ENCODE peak calls at places on chromosomes 12 and 14, in four cellular contexts. J is neural crest cell, K is lower leg skin, Y is Caco-2. M is an unnamed sample.

GRCh38 chr12:40263616-40264409 is 39.0 kb downstream of the LRRK2 start:
- DNase-seq in J (no peak), Y (no peak), K (no peak), M (no peak)

GRCh38 chr12:22318122-22318737 is 16.3 kb downstream of the ST8SIA1 start:
- DNase-seq in Y (no peak), J (no peak), K (no peak), M (no peak)

GRCh38 chr12:122096014-122096413 is 17.5 kb downstream of the MLXIP start:
- DNase-seq in Y (no peak), J (no peak), K (no peak), M (no peak)

GRCh38 chr14:59482471-59483331 is 1.5 kb downstream of the L3HYPDH start:
- DNase-seq in J (no peak), K (no peak), Y (no peak), M (no peak)

GRCh38 chr12:50110127-50110761 is 1.8 kb upstream of the COX14 start:
- DNase-seq in K (no peak), Y (peak), J (no peak), M (no peak)

GRCh38 chr12:96400631-96401060 is 407 bp upstream of the CDK17 start:
- DNase-seq in J (no peak), Y (no peak), K (no peak), M (no peak)

GRCh38 chr14:31025335-31026075 is at the start of gene AP4S1:
- DNase-seq in Y (peak), K (peak), J (peak), M (no peak)

GRCh38 chr12:68675098-68675842 is 11.5 kb upstream of the NUP107 start:
- DNase-seq in Y (no peak), K (no peak), J (no peak), M (no peak)

GRCh38 chr12:65649126-65649525 is 175.2 kb upstream of the HMGA2 start:
- DNase-seq in J (no peak), Y (no peak), K (peak), M (no peak)

GRCh38 chr14:68464716-68465115 is 328.2 kb downstream of the ZFP36L1 start:
- DNase-seq in K (no peak), Y (no peak), J (no peak), M (no peak)

GRCh38 chr14:106622200-106622745 is 1095.9 kb downstream of the TMEM121 start:
- DNase-seq in J (no peak), Y (no peak), K (no peak), M (no peak)

GRCh38 chr12:88235183-88235833 is 93.2 kb downstream of the TMTC3 start:
- DNase-seq in J (no peak), Y (no peak), K (no peak), M (no peak)

GRCh38 chr12:4267904-4268548 is 5.5 kb upstream of the CCND2 start:
- DNase-seq in K (no peak), Y (no peak), J (no peak), M (no peak)

GRCh38 chr12:52878507-52879393 is 26.1 kb downstream of the KRT8 start:
- DNase-seq in Y (no peak), K (no peak), J (no peak), M (no peak)

GRCh38 chr14:105864651-105865265 is 338.4 kb downstream of the TMEM121 start:
- DNase-seq in K (no peak), Y (no peak), J (no peak), M (peak)

GRCh38 chr12:125110641-125111360 is 45.6 kb downstream of the AACS start:
- DNase-seq in Y (no peak), J (no peak), K (no peak), M (no peak)

GRCh38 chr12:98399532-98399931 is 115.9 kb upstream of the TMPO start:
- DNase-seq in K (no peak), Y (peak), J (no peak), M (peak)

GRCh38 chr12:85504164-85504563 is 224.1 kb downstream of the ALX1 start:
- DNase-seq in Y (no peak), J (no peak), K (no peak), M (no peak)

GRCh38 chr12:46661161-46661845 is 164.5 kb downstream of the SLC38A4 start:
- DNase-seq in K (peak), Y (peak), J (no peak), M (no peak)

GRCh38 chr14:24259282-24260025 is 3.5 kb downstream of the TGM1 start:
- DNase-seq in K (no peak), J (no peak), Y (no peak), M (no peak)

GRCh38 chr14:84006643-84007137 is 1523.3 kb upstream of the FLRT2 start:
- DNase-seq in J (no peak), K (no peak), Y (no peak), M (no peak)

GRCh38 chr12:108691995-108692808 is 39.1 kb downstream of the CORO1C start:
- DNase-seq in J (peak), K (peak), Y (no peak), M (peak)

GRCh38 chr12:50246873-50247612 is 36.3 kb downstream of the LIMA1 start:
- DNase-seq in J (no peak), Y (no peak), K (peak), M (no peak)

GRCh38 chr12:31651893-31652521 is 7.5 kb upstream of the ETFBKMT start:
- DNase-seq in J (no peak), Y (no peak), K (no peak), M (no peak)

GRCh38 chr14:94748667-94749347 is 21.1 kb downstream of the GSC start:
- DNase-seq in J (peak), K (no peak), Y (peak), M (no peak)

GRCh38 chr14:64806202-64806861 is 73.4 kb downstream of the SPTB start:
- DNase-seq in Y (no peak), J (no peak), K (no peak), M (no peak)

GRCh38 chr14:92914087-92914656 is 8.8 kb upstream of the CHGA start:
- DNase-seq in K (no peak), Y (peak), J (peak), M (no peak)

GRCh38 chr14:73943083-73943482 is 6.8 kb downstream of the FAM161B start:
- DNase-seq in J (no peak), Y (no peak), K (peak), M (peak)

GRCh38 chr12:131636940-131637750 is 73.7 kb upstream of the SFSWAP start:
- DNase-seq in K (no peak), J (no peak), Y (no peak), M (no peak)

GRCh38 chr12:17818931-17819330 is 271.1 kb downstream of the RERGL start:
- DNase-seq in J (no peak), K (no peak), Y (no peak), M (no peak)

GRCh38 chr14:61562321-61563161 is 132.8 kb upstream of the HIF1A start:
- DNase-seq in J (no peak), K (no peak), Y (no peak), M (peak)

GRCh38 chr12:89589753-89590152 is 63.9 kb upstream of the POC1B start:
- DNase-seq in K (no peak), J (no peak), Y (no peak), M (no peak)

GRCh38 chr12:123200414-123200813 is 32.5 kb downstream of the MPHOSPH9 start:
- DNase-seq in K (no peak), Y (no peak), J (no peak), M (no peak)

GRCh38 chr14:72615511-72616121 is 278.3 kb downstream of the DPF3 start:
- DNase-seq in J (no peak), Y (no peak), K (peak), M (no peak)

GRCh38 chr12:122460641-122461040 is 38.2 kb upstream of the CLIP1 start:
- DNase-seq in Y (no peak), J (no peak), K (no peak), M (no peak)

GRCh38 chr12:113088971-113089756 is 32.6 kb downstream of the DTX1 start:
- DNase-seq in K (no peak), Y (no peak), J (no peak), M (no peak)

GRCh38 chr14:99525699-99526080 is 44.5 kb downstream of the CCNK start:
- DNase-seq in K (no peak), Y (no peak), J (no peak), M (no peak)

GRCh38 chr12:63040526-63041220 is 105.7 kb upstream of the PPM1H start:
- DNase-seq in J (no peak), Y (no peak), K (no peak), M (no peak)

GRCh38 chr12:54759751-54760150 is 94.6 kb upstream of the MUCL1 start:
- DNase-seq in K (no peak), Y (peak), J (peak), M (no peak)
- TF ChIP-seq CTCF in K (no peak), Y (peak), J (peak), M (peak)

DNA sequence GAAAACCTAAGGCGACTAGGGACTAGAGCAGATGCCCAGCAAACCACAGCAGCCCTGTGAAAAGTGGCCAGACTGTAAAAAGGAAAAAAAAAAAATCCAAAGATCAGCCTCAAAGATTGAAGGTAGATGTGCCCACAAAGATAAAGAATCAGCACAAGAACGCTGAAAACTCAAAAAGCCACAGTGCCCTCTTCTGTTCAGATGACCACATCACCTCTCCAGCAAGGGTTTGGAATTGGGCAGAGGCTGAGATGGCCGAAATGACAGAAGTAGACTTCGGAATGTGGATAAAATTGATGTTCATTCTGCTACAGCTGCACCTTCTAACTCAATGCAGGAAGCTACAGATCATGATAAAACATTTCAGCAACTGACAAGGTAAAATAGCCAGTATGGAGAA is 154.4 kb downstream of the GPHN start:
- DNase-seq in K (no peak), J (no peak), Y (peak), M (no peak)
- TF ChIP-seq CTCF in K (no peak), J (peak), Y (peak), M (no peak)

GRCh38 chr12:12070149-12070548 is 590 bp upstream of the BCL2L14 start:
- DNase-seq in Y (no peak), J (no peak), K (no peak), M (no peak)

GRCh38 chr12:12072064-12072760 is 1.5 kb downstream of the BCL2L14 start:
- DNase-seq in K (no peak), Y (peak), J (no peak), M (no peak)

GRCh38 chr12:12070674-12071661 is at the start of gene BCL2L14:
- DNase-seq in J (no peak), Y (peak), K (no peak), M (no peak)
- TF ChIP-seq CTCF in J (no peak), Y (peak), K (no peak), M (no peak)

GRCh38 chr12:94329366-94329765 is 130.3 kb downstream of the CEP83 start:
- DNase-seq in K (no peak), J (no peak), Y (no peak), M (no peak)
- TF ChIP-seq CTCF in K (no peak), J (no peak), Y (no peak), M (no peak)

GRCh38 chr12:11577658-11578260 is 71.7 kb upstream of the ETV6 start:
- DNase-seq in Y (no peak), K (no peak), J (no peak), M (no peak)
- TF ChIP-seq CTCF in Y (no peak), K (no peak), J (no peak), M (no peak)

DNA sequence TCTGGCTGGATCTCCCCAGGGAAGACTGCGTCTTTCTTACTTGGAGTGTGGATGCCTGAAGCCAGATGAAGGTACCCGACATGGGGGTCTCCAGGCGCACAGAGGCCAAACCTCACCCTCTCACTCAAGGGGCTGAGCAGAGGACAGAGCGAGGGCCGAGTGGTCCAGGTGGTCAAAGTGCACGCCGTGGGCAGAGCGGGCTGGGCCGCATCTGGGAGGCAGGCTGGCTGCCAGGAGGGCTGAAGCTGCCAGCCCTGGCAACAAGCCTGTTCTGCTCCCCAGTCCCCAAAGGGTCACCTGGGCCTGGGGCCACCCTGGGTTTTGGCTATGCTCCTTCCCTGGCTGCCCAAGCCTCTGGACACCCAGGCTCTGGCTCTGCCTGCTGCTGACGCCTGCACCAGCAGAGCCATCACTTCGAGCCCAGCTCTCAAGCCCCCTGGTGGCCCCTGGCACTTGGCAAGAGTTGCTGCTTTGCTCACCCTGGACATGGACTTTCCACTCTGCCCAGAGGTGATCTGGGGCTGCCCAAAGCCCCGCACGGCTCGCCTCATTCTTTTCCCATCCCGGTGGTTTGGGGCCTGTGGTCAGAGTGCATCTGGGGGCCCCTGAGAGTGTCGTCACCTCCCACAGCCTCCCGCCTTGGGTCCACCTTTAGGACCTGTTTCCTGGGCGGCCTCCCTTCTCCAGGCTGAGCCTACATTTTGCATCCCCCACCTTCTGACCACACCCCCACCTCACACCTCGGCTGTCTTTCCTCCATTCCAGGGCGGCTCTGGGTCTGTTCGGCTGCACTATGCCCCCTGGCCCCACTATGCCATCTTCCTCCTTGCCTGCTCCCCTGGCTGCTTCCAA is 2.8 kb downstream of the ADSS1 start:
- DNase-seq in J (no peak), K (no peak), Y (peak), M (no peak)
- TF ChIP-seq CTCF in J (peak), K (no peak), Y (peak), M (no peak)

GRCh38 chr12:12562016-12562483 is 613 bp downstream of the DUSP16 start:
- DNase-seq in J (peak), Y (peak), K (peak), M (no peak)
- TF ChIP-seq CTCF in J (no peak), Y (no peak), K (no peak), M (no peak)

GRCh38 chr14:55297611-55298323 is 26.5 kb downstream of the FBXO34 start:
- DNase-seq in K (peak), J (no peak), Y (peak), M (no peak)
- TF ChIP-seq CTCF in K (no peak), J (no peak), Y (peak), M (no peak)

M was measured in CD14-positive monocyte.